ENCODE peak calls at places on chromosomes 3 and 15, in nine cellular contexts. Y is lung; I is GM20000; H is stimulated activated CD4-positive, alpha-beta T cell treated with anti-CD3 and anti-CD28 coated beads, Interleukin-4, amount 100 ng/mL, for 4 hours; N is activated CD4-positive, CD25-positive, alpha-beta regulatory T cell treated with anti-CD3 and anti-CD28 coated beads, Interleukin-2, amount 50 U/mL, for 72 hours; F is activated T-cell treated with anti-CD3 and anti-CD28 coated beads for 24 hours; R is left cardiac atrium; A is T-helper 9 cell; U is OCI-LY7. E is an unnamed sample.

GRCh38 chr3:72143322-72143721 is 358.4 kb upstream of the PROK2 start:
- DNase-seq in Y (no peak), I (no peak), H (no peak), N (no peak), F (no peak), R (no peak), A (no peak), U (no peak), E (no peak)

GRCh38 chr3:152564454-152564853 is 270.5 kb upstream of the P2RY1 start:
- DNase-seq in Y (no peak), I (no peak), H (no peak), N (no peak), F (no peak), R (no peak), A (no peak), U (no peak), E (no peak)

GRCh38 chr3:189942948-189943347 is 177.7 kb downstream of the P3H2 start:
- DNase-seq in Y (no peak), I (no peak), H (no peak), N (no peak), F (no peak), R (no peak), A (no peak), U (no peak), E (no peak)

GRCh38 chr3:195566797-195567196 is 16.9 kb downstream of the APOD start:
- DNase-seq in Y (no peak), I (no peak), H (no peak), N (no peak), F (no peak), R (no peak), A (no peak), U (no peak), E (no peak)

GRCh38 chr3:25176999-25177398 is 251.1 kb upstream of the RARB start:
- DNase-seq in Y (no peak), I (no peak), H (no peak), N (no peak), F (no peak), R (no peak), A (no peak), U (no peak), E (no peak)

GRCh38 chr3:187265461-187265955 is 26.0 kb downstream of the MASP1 start:
- DNase-seq in Y (no peak), I (no peak), H (no peak), N (no peak), F (no peak), R (peak), A (no peak), U (no peak), E (no peak)

GRCh38 chr3:158086776-158087175 is 19.4 kb downstream of the SHOX2 start:
- DNase-seq in Y (no peak), I (no peak), H (no peak), N (no peak), F (no peak), R (no peak), A (no peak), U (no peak), E (no peak)

GRCh38 chr3:63585927-63586326 is 66.5 kb upstream of the SNTN start:
- DNase-seq in Y (no peak), I (no peak), H (no peak), N (no peak), F (no peak), R (no peak), A (no peak), U (no peak), E (no peak)

GRCh38 chr3:117665311-117665710 is 955.7 kb downstream of the TUSC7 start:
- DNase-seq in Y (no peak), I (no peak), H (no peak), N (no peak), F (no peak), R (no peak), A (no peak), U (no peak), E (no peak)

GRCh38 chr3:52446631-52447511 is 2.0 kb upstream of the SEMA3G start:
- DNase-seq in Y (peak), I (peak), H (peak), N (peak), F (peak), R (peak), A (peak), U (peak), E (no peak)

GRCh38 chr3:33144433-33144832 is 30.6 kb downstream of the CRTAP start:
- DNase-seq in Y (no peak), I (peak), H (peak), N (no peak), F (peak), R (no peak), A (peak), U (peak), E (no peak)

GRCh38 chr3:59884409-59884808 is 834.6 kb upstream of the CFAP20DC start:
- DNase-seq in Y (no peak), I (no peak), H (no peak), N (no peak), F (no peak), R (no peak), A (no peak), U (no peak), E (no peak)

GRCh38 chr3:127529346-127530188 is 61.0 kb downstream of the TPRA1 start:
- DNase-seq in Y (peak), I (no peak), H (no peak), N (no peak), F (no peak), R (no peak), A (no peak), U (no peak), E (no peak)

GRCh38 chr3:129663045-129663446 is 56.6 kb upstream of the PLXND1 start:
- DNase-seq in Y (no peak), I (no peak), H (no peak), N (no peak), F (no peak), R (no peak), A (no peak), U (no peak), E (no peak)

GRCh38 chr15:52858388-52859176 is 68.4 kb upstream of the ONECUT1 start:
- DNase-seq in Y (no peak), I (no peak), H (no peak), N (no peak), F (no peak), R (peak), A (no peak), U (no peak), E (no peak)

GRCh38 chr3:126475411-126476114 is at the start of gene ZXDC:
- DNase-seq in Y (peak), I (peak), H (peak), N (peak), F (peak), R (peak), A (peak), U (peak), E (peak)

E was measured in NCI-H1417 treated with DMSO at 0.1 percent for 48 hours.